ENCODE peak calls at places on chromosomes 5 and 9, in five cellular contexts. T is WTC11; P is stimulated activated CD4-positive, alpha-beta T cell treated with anti-CD3 and anti-CD28 coated beads, Interleukin-1b, Interleukin-23, amount 100 ng/mL, for 24 hours; E is T-cell; N is adrenal gland. J is an unnamed sample.

GRCh38 chr5:172224996-172225395 is 31.0 kb downstream of the EFCAB9 start:
- DNase-seq in N (no peak), E (no peak), T (no peak), P (no peak), J (no peak)

GRCh38 chr9:10876333-10876732 is 263.5 kb upstream of the PTPRD start:
- DNase-seq in T (no peak), P (no peak), N (no peak), E (no peak), J (no peak)

GRCh38 chr5:154368041-154368800 is 77.6 kb upstream of the SAP30L start:
- DNase-seq in N (peak), E (no peak), T (peak), P (no peak), J (peak)

GRCh38 chr5:116637149-116637740 is 62.6 kb upstream of the SEMA6A start:
- DNase-seq in E (no peak), P (no peak), N (no peak), T (no peak), J (no peak)

GRCh38 chr5:156147251-156147947 is 179.6 kb upstream of the SGCD start:
- DNase-seq in T (no peak), N (no peak), P (no peak), E (no peak), J (no peak)

GRCh38 chr9:97852399-97853055 is 499 bp upstream of the FOXE1 start:
- DNase-seq in E (no peak), T (peak), N (no peak), P (no peak), J (no peak)

GRCh38 chr5:24668050-24668449 is 23.3 kb upstream of the CDH10 start:
- DNase-seq in T (no peak), P (no peak), N (no peak), E (no peak), J (no peak)

GRCh38 chr9:16869961-16870605 is 387 bp downstream of the BNC2 start:
- DNase-seq in P (no peak), N (peak), T (peak), E (no peak), J (peak)

GRCh38 chr9:127159949-127160610 is 37.6 kb upstream of the ANGPTL2 start:
- DNase-seq in T (no peak), N (no peak), P (no peak), E (no peak), J (no peak)

GRCh38 chr5:68834486-68834885 is 259.3 kb upstream of the SLC30A5 start:
- DNase-seq in E (no peak), P (no peak), N (no peak), T (no peak), J (no peak)

GRCh38 chr9:93390953-93391515 is 60.5 kb upstream of the FAM120A start:
- DNase-seq in E (no peak), T (no peak), P (no peak), N (no peak), J (no peak)

GRCh38 chr5:51465165-51465564 is 81.9 kb downstream of the ISL1 start:
- DNase-seq in N (no peak), E (no peak), P (no peak), T (no peak), J (no peak)

GRCh38 chr5:76099286-76099702 is 16.1 kb downstream of the SV2C start:
- DNase-seq in P (no peak), E (peak), N (no peak), T (no peak), J (no peak)

GRCh38 chr5:96149021-96149420 is 187.4 kb upstream of the ELL2 start:
- DNase-seq in P (no peak), E (no peak), N (no peak), T (no peak), J (no peak)

GRCh38 chr5:93421498-93421897 is 159.5 kb downstream of the NR2F1-AS1 start:
- DNase-seq in T (peak), E (no peak), N (no peak), P (no peak), J (no peak)

GRCh38 chr9:78025186-78025585 is 6.4 kb downstream of the GNAQ start:
- DNase-seq in N (no peak), P (no peak), T (no peak), E (no peak), J (no peak)

GRCh38 chr5:59745422-59745863 is 148.1 kb downstream of the PDE4D start:
- DNase-seq in E (no peak), N (no peak), P (no peak), T (no peak), J (peak)

GRCh38 chr9:133716564-133717112 is 21.5 kb downstream of the SARDH start:
- DNase-seq in T (no peak), N (no peak), P (no peak), E (no peak), J (peak)

GRCh38 chr5:159504857-159505304 is 174.6 kb upstream of the IL12B start:
- DNase-seq in T (no peak), E (no peak), P (no peak), N (peak), J (peak)

GRCh38 chr5:93622240-93622885 is 39.3 kb downstream of the NR2F1 start:
- DNase-seq in T (no peak), N (no peak), E (peak), P (no peak), J (peak)

GRCh38 chr5:82699737-82700136 is 377.5 kb downstream of the TMEM167A start:
- DNase-seq in E (no peak), T (no peak), N (no peak), P (no peak), J (no peak)

GRCh38 chr5:154477382-154478223 is 424 bp downstream of the HAND1 start:
- DNase-seq in E (no peak), P (no peak), N (no peak), T (peak), J (no peak)

GRCh38 chr9:38394419-38394818 is 1.9 kb downstream of the ALDH1B1 start:
- DNase-seq in E (no peak), T (no peak), N (no peak), P (no peak), J (no peak)

GRCh38 chr5:168324864-168325615 is 33.6 kb downstream of the WWC1 start:
- DNase-seq in P (no peak), T (no peak), E (no peak), N (no peak), J (no peak)

GRCh38 chr9:76655121-76655531 is 109.1 kb upstream of the PCA3 start:
- DNase-seq in N (no peak), P (no peak), E (no peak), T (no peak), J (no peak)

GRCh38 chr5:71862661-71863060 is 143.6 kb downstream of the CARTPT start:
- DNase-seq in T (no peak), P (no peak), E (no peak), N (no peak), J (no peak)

GRCh38 chr5:160957312-160957711 is 105.3 kb upstream of the ATP10B start:
- DNase-seq in P (no peak), N (no peak), E (no peak), T (no peak), J (no peak)

GRCh38 chr9:6645153-6646027 is at the start of gene GLDC:
- DNase-seq in N (peak), P (peak), E (peak), T (peak), J (no peak)

GRCh38 chr5:102532126-102532525 is 33.3 kb upstream of the SLCO6A1 start:
- DNase-seq in P (no peak), T (no peak), N (no peak), E (no peak), J (no peak)

GRCh38 chr9:18351216-18351615 is 122.7 kb upstream of the ADAMTSL1 start:
- DNase-seq in T (no peak), P (no peak), N (no peak), E (no peak), J (no peak)